ENCODE peak calls at places on chromosomes 7 and 10, in five cellular contexts. D is stomach, C is hepatocyte, L is Panc1, G is fibroblast of lung. W is an unnamed sample.

GRCh38 chr7:122136033-122136432 is 8.0 kb downstream of the AASS start:
- DNase-seq in D (no peak), L (no peak), C (no peak), G (no peak), W (no peak)

GRCh38 chr7:79434098-79434497 is 19.4 kb downstream of the MAGI2 start:
- DNase-seq in L (no peak), C (no peak), D (no peak), G (peak), W (no peak)

GRCh38 chr10:120012133-120012405 is 119.5 kb downstream of the SEC23IP start:
- DNase-seq in D (no peak), G (no peak), L (no peak), C (no peak), W (no peak)

GRCh38 chr7:121832347-121832746 is 40.6 kb upstream of the PTPRZ1 start:
- DNase-seq in L (no peak), D (peak), G (peak), C (no peak), W (no peak)

GRCh38 chr10:102643346-102644065 is 773 bp upstream of the TRIM8 start:
- DNase-seq in C (peak), G (peak), D (peak), L (no peak), W (no peak)

GRCh38 chr7:24576171-24577052 is 3.2 kb downstream of the PALS2 start:
- DNase-seq in G (peak), D (peak), L (peak), C (peak), W (no peak)

GRCh38 chr10:30752481-30752881 is 122.9 kb upstream of the LYZL2 start:
- DNase-seq in D (no peak), L (no peak), G (no peak), C (no peak), W (no peak)

GRCh38 chr10:127300868-127301321 is 104.5 kb upstream of the INSYN2A start:
- DNase-seq in G (no peak), L (no peak), C (peak), D (peak), W (no peak)

GRCh38 chr10:5890519-5890878 is 456 bp downstream of the FBH1 start:
- DNase-seq in L (no peak), G (peak), C (peak), D (no peak), W (no peak)

GRCh38 chr10:18136056-18136916 is 3.9 kb upstream of the CACNB2 start:
- DNase-seq in C (no peak), G (peak), L (no peak), D (no peak), W (no peak)

GRCh38 chr7:146544748-146545147 is 428.1 kb downstream of the CNTNAP2 start:
- DNase-seq in D (no peak), C (no peak), L (no peak), G (no peak), W (no peak)

GRCh38 chr10:102743078-102743587 is 615 bp upstream of the WBP1L start:
- DNase-seq in C (no peak), L (no peak), G (no peak), D (no peak), W (no peak)

GRCh38 chr10:124748953-124749645 is 4.9 kb upstream of the FAM53B start:
- DNase-seq in L (no peak), D (no peak), C (no peak), G (no peak), W (no peak)

GRCh38 chr7:44377134-44377463 is 51.7 kb upstream of the CAMK2B start:
- DNase-seq in L (no peak), C (no peak), G (no peak), D (no peak), W (no peak)

GRCh38 chr7:44378744-44379143 is 53.4 kb upstream of the CAMK2B start:
- DNase-seq in C (no peak), D (no peak), G (peak), L (peak), W (peak)

GRCh38 chr7:44376429-44377133 is 51.2 kb upstream of the CAMK2B start:
- DNase-seq in G (no peak), L (no peak), D (no peak), C (no peak), W (no peak)

GRCh38 chr7:44379366-44380178 is 54.2 kb upstream of the CAMK2B start:
- DNase-seq in C (peak), G (no peak), D (no peak), L (no peak), W (no peak)

GRCh38 chr7:44377681-44378421 is 52.5 kb upstream of the CAMK2B start:
- DNase-seq in D (no peak), L (no peak), C (no peak), G (no peak), W (no peak)
- TF ChIP-seq CTCF in D (no peak), L (no peak), C (no peak), G (no peak), W (no peak)

DNA sequence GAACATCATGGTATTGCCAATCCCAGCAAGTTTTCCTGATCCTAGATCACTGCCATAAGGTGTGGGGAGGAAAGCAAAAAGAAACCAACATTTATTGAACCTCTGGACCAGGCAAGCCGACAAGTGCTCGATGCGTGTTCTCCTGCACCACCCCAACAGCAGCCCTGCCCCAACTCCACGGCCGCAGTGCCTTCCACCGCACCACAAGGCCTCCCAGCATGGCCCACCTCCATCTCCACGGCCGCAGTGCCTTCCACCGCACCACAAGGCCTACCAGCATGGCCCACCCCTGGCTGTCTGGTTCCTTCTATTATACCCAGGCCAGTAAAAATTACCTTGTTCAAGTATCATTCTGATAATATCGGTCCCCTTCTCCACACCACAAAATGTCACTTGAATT is 8.7 kb downstream of the HIPK2 start:
- DNase-seq in G (no peak), L (no peak), D (no peak), C (no peak), W (no peak)
- H3K4me3 ChIP-seq in G (no peak), L (no peak), D (no peak), C (no peak), W (no peak)

GRCh38 chr7:105878746-105879605 is 2.6 kb upstream of the ATXN7L1 start:
- DNase-seq in D (no peak), L (no peak), G (no peak), C (no peak), W (no peak)

GRCh38 chr7:105876091-105876963 is at the start of gene ATXN7L1:
- DNase-seq in C (peak), G (peak), D (peak), L (peak), W (peak)

GRCh38 chr7:105875505-105875904 is 894 bp downstream of the ATXN7L1 start:
- DNase-seq in D (no peak), G (no peak), C (no peak), L (no peak), W (no peak)

GRCh38 chr7:105877736-105878135 is 1.3 kb upstream of the ATXN7L1 start:
- DNase-seq in G (no peak), L (no peak), D (no peak), C (no peak), W (no peak)

GRCh38 chr7:105876964-105877601 is 684 bp upstream of the ATXN7L1 start:
- DNase-seq in C (peak), G (peak), D (peak), L (no peak), W (peak)
- TF ChIP-seq CTCF in C (no peak), G (peak), D (no peak), L (no peak), W (peak)

GRCh38 chr7:50358306-50358705 is 53.8 kb downstream of the IKZF1 start:
- DNase-seq in D (no peak), G (no peak), C (no peak), L (no peak), W (no peak)
- H3K4me3 ChIP-seq in D (no peak), G (no peak), C (no peak), L (no peak), W (no peak)

GRCh38 chr7:115600196-115600595 is 430.4 kb downstream of the TFEC start:
- DNase-seq in L (no peak), G (peak), C (no peak), D (no peak), W (no peak)

GRCh38 chr7:115603416-115603815 is 427.1 kb downstream of the TFEC start:
- DNase-seq in D (no peak), L (no peak), C (no peak), G (no peak), W (no peak)
- TF ChIP-seq CTCF in D (no peak), L (peak), C (no peak), G (no peak), W (peak)

GRCh38 chr7:113561446-113561845 is 357.4 kb downstream of the PPP1R3A start:
- DNase-seq in D (no peak), C (no peak), L (no peak), G (peak), W (no peak)
- H3K4me3 ChIP-seq in D (no peak), C (no peak), L (no peak), G (no peak), W (no peak)

W was measured in epithelial cell of proximal tubule.